ENCODE peak calls at places on chromosomes 12 and 14, in six cellular contexts. D is IMR-90, T is endothelial cell of umbilical vein, A is PC-3, E is mammary epithelial cell, C is fibroblast of lung. N is an unnamed sample.
A peak's percentile ranks its signal among the peaks of the same experiment; 100 is the strongest.

GRCh38 chr12:94172973-94173372 is 24.6 kb downstream of the PLXNC1 start:
- DNase-seq in D (peak; percentile 99), T (no peak), A (peak; percentile 60), E (peak; percentile 69), C (peak; percentile 91), N (peak; percentile 98)

GRCh38 chr14:80954771-80955299 is 586 bp upstream of the TSHR start:
- DNase-seq in D (peak; percentile 72), T (peak; percentile 80), A (peak; percentile 88), E (peak; percentile 63), C (peak; percentile 74), N (peak; percentile 94)

GRCh38 chr14:59123975-59124374 is 64.5 kb upstream of the DAAM1 start:
- DNase-seq in D (peak; percentile 49), T (no peak), A (peak; percentile 76), E (no peak), C (no peak), N (peak; percentile 70)

GRCh38 chr12:117328556-117329100 is 32.8 kb downstream of the NOS1 start:
- DNase-seq in D (no peak), T (no peak), A (no peak), E (no peak), C (no peak), N (no peak)

GRCh38 chr12:93621986-93622385 is 49.5 kb downstream of the SOCS2 start:
- DNase-seq in D (peak; percentile 63), T (no peak), A (no peak), E (no peak), C (peak; percentile 91), N (peak; percentile 35)

GRCh38 chr14:80946187-80946586 is 4.6 kb upstream of the CEP128 start:
- DNase-seq in D (peak; percentile 52), T (no peak), A (peak; percentile 26), E (peak; percentile 82), C (no peak), N (no peak)

GRCh38 chr12:32522322-32523221 is 123.2 kb downstream of the FGD4 start:
- DNase-seq in D (no peak), T (no peak), A (no peak), E (no peak), C (peak; percentile 26), N (no peak)

GRCh38 chr14:35229495-35230089 is 62.6 kb upstream of the PSMA6 start:
- DNase-seq in D (no peak), T (peak; percentile 41), A (peak; percentile 61), E (no peak), C (no peak), N (peak; percentile 34)

GRCh38 chr12:18250313-18250916 is 10.9 kb upstream of the PIK3C2G start:
- DNase-seq in D (peak; percentile 76), T (peak; percentile 52), A (peak; percentile 75), E (peak; percentile 58), C (peak; percentile 60), N (peak; percentile 93)

GRCh38 chr12:116382456-116382902 is 105.0 kb upstream of the MED13L start:
- DNase-seq in D (peak; percentile 72), T (peak; percentile 65), A (no peak), E (no peak), C (peak; percentile 75), N (peak; percentile 50)

GRCh38 chr14:98325761-98326160 is 946.2 kb downstream of the BCL11B start:
- DNase-seq in D (no peak), T (no peak), A (no peak), E (peak; percentile 9), C (peak; percentile 16), N (no peak)

GRCh38 chr12:55724226-55724939 is 4.2 kb downstream of the RDH5 start:
- DNase-seq in D (peak; percentile 69), T (peak; percentile 62), A (peak; percentile 64), E (peak; percentile 38), C (peak; percentile 60), N (peak; percentile 75)

GRCh38 chr14:102019141-102019540 is 54.8 kb downstream of the DYNC1H1 start:
- DNase-seq in D (no peak), T (no peak), A (no peak), E (no peak), C (no peak), N (no peak)

GRCh38 chr12:69927145-69927544 is 102.1 kb downstream of the MYRFL start:
- DNase-seq in D (no peak), T (no peak), A (no peak), E (no peak), C (no peak), N (no peak)

GRCh38 chr12:2998789-2999264 is 39.6 kb downstream of the TEAD4 start:
- DNase-seq in D (peak; percentile 88), T (no peak), A (no peak), E (no peak), C (peak; percentile 90), N (peak; percentile 62)

GRCh38 chr14:30608533-30609006 is 13.5 kb upstream of the SCFD1 start:
- DNase-seq in D (peak; percentile 59), T (no peak), A (peak; percentile 51), E (peak; percentile 56), C (peak; percentile 61), N (peak; percentile 28)

GRCh38 chr12:131728720-131729119 is 17.8 kb downstream of the SFSWAP start:
- DNase-seq in D (no peak), T (no peak), A (no peak), E (no peak), C (no peak), N (no peak)

GRCh38 chr12:131724534-131724933 is 13.6 kb downstream of the SFSWAP start:
- DNase-seq in D (peak; percentile 11), T (no peak), A (no peak), E (no peak), C (peak; percentile 57), N (no peak)

GRCh38 chr12:131732996-131733615 is 22.2 kb downstream of the SFSWAP start:
- DNase-seq in D (no peak), T (no peak), A (no peak), E (no peak), C (no peak), N (no peak)

GRCh38 chr12:131733874-131734273 is 23.0 kb downstream of the SFSWAP start:
- DNase-seq in D (no peak), T (no peak), A (no peak), E (no peak), C (no peak), N (no peak)

GRCh38 chr12:131729254-131729955 is 18.5 kb downstream of the SFSWAP start:
- DNase-seq in D (no peak), T (no peak), A (no peak), E (no peak), C (no peak), N (no peak)
- H3K9ac ChIP-seq in D (no peak overlapping the region), T (no peak overlapping the region), A (no peak overlapping the region), E (no peak overlapping the region), C (no peak overlapping the region), N (no peak overlapping the region)

DNA sequence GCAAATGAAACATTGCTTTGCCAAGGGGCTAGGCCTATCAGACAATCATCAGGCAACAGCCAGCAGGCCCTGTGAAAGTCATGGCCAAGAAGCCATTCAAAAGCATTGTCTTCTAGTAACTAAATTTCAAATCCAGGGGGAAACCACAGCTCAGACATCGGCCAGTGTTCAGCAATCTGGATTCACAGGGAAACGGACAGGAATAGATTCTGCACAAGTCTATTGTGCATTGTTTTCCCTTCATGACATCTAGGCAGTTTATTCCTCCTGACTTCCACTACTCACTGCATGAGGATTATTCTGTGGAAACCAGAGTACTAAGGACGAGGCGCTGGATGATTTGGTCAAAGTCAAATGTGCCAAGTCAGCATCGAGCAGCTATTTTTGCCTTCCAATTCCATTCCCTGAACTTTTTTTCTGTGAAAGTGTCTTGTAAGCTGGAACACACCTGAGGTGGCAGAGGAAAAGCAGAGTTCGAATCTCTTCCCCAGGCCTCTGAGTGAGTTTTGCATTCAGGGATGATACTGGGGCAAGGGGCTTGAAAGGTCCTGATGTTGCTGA is 75.4 kb downstream of the VCPKMT start:
- DNase-seq in D (no peak), T (no peak), A (no peak), E (no peak), C (no peak), N (no peak)
- H3K4me1 ChIP-seq in D (peaks cover 34% of the 10 kb centered on the region), T (peaks cover 38% of the 10 kb centered on the region), A (peaks cover 66% of the 10 kb centered on the region), E (peaks cover 60% of the 10 kb centered on the region), C (peaks cover 39% of the 10 kb centered on the region), N (peaks cover 49% of the 10 kb centered on the region)

GRCh38 chr12:92145481-92145730 is 240 bp downstream of the BTG1 start:
- DNase-seq in D (no peak), T (no peak), A (no peak), E (no peak), C (no peak), N (no peak)

GRCh38 chr12:92147491-92147890 is 1.8 kb upstream of the BTG1 start:
- DNase-seq in D (no peak), T (no peak), A (no peak), E (no peak), C (no peak), N (no peak)

GRCh38 chr12:92146497-92146828 is 817 bp upstream of the BTG1 start:
- DNase-seq in D (peak; percentile 59), T (no peak), A (no peak), E (no peak), C (peak; percentile 53), N (no peak)

GRCh38 chr12:92145731-92146496 is at the start of gene BTG1:
- DNase-seq in D (peak; percentile 100), T (peak; percentile 100), A (peak; percentile 100), E (peak; percentile 100), C (peak; percentile 100), N (peak; percentile 100)

GRCh38 chr12:92146865-92147264 is 1.2 kb upstream of the BTG1 start:
- DNase-seq in D (no peak), T (no peak), A (no peak), E (no peak), C (no peak), N (peak; percentile 30)
- H3K4me3 ChIP-seq in D (peak overlapping the region; percentile 71), T (no peak overlapping the region), A (peak overlapping the region; percentile 79), E (peak overlapping the region; percentile 53), C (peak overlapping the region; percentile 87), N (peak overlapping the region; percentile 96)

GRCh38 chr12:49233842-49234526 is 30.9 kb upstream of the TUBA1C start:
- DNase-seq in D (no peak), T (no peak), A (no peak), E (no peak), C (peak; percentile 94), N (no peak)

GRCh38 chr12:49230176-49230575 is 34.7 kb upstream of the TUBA1C start:
- DNase-seq in D (no peak), T (no peak), A (no peak), E (no peak), C (no peak), N (no peak)

GRCh38 chr12:49230810-49231209 is 34.1 kb upstream of the TUBA1C start:
- DNase-seq in D (no peak), T (no peak), A (no peak), E (no peak), C (no peak), N (no peak)

GRCh38 chr12:49231881-49232650 is 32.8 kb upstream of the TUBA1C start:
- DNase-seq in D (no peak), T (peak; percentile 13), A (no peak), E (no peak), C (peak; percentile 58), N (no peak)

DNA sequence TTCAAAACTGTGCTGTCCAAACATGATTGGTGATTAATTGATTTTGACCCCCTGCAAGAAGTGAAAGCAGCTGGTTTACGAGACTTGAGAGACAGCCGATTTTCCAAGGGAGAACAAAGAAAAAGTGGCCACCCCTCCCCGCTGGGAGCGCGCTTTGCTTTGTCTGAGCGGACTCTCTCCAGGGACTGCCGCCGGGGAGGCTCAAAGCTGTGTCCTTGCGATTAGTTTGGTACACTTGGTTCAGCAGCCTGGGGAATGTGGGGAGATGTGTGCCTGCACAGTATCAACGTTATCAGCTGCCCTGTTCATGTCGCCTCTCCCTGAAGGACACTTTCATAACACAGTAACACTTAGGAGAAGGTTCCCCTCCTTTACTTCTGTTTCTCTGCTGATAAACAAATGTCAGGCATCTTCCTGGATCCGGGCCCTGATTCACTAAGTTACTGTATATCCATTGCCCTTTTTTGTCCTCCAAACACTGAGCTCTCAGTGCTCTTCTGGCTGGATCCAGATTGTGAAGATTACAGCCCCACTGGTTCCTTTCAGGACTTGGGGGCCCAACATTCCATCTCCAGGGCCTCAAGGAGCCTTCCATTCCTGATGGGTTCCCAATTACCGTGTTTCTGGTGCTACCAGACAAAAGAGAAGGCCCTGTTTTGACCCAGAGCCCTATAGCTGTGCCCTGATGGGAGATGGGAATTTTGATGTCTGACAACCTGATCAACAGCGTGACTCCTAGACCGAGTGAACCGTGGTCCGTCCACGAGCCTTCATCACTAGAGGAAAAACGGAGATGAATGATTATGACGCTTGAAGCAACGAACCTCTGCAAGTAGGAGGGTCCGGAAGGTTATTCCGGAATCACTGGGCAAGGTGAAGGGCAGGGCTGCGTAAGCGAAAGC is 31.7 kb upstream of the TUBA1C start:
- DNase-seq in D (peak; percentile 56), T (peak; percentile 71), A (no peak), E (no peak), C (peak; percentile 73), N (peak; percentile 65)
- H3K9ac ChIP-seq in D (peak overlapping the region; percentile 87), T (peak overlapping the region; percentile 49), A (no peak overlapping the region), E (no peak overlapping the region), C (peak overlapping the region; percentile 32), N (peak overlapping the region; percentile 61)

N was measured in adipocyte.